ENCODE peak calls at places on chromosomes 13 and 19, in eight cellular contexts. N, W, X, G, Y, A, D and U are unnamed samples.

GRCh38 chr13:51066091-51066831 is 44.8 kb downstream of the C13orf42 start:
- DNase-seq in N (peak), W (no peak), X (no peak), G (peak), Y (no peak), A (no peak), D (peak), U (no peak)

GRCh38 chr19:33401683-33402420 is 28.3 kb downstream of the CEBPG start:
- DNase-seq in N (no peak), W (no peak), X (no peak), G (no peak), Y (no peak), A (no peak), D (no peak), U (peak)

GRCh38 chr13:24220086-24220703 is 59.7 kb downstream of the SPATA13 start:
- DNase-seq in N (peak), W (no peak), X (no peak), G (peak), Y (no peak), A (peak), D (peak), U (no peak)

GRCh38 chr13:43684947-43685725 is 101.6 kb downstream of the ENOX1 start:
- DNase-seq in N (no peak), W (no peak), X (no peak), G (no peak), Y (no peak), A (no peak), D (no peak), U (no peak)

GRCh38 chr19:4870025-4870700 is 2.7 kb upstream of the PLIN3 start:
- DNase-seq in N (peak), W (no peak), X (no peak), G (peak), Y (no peak), A (peak), D (no peak), U (no peak)

GRCh38 chr13:98525852-98526512 is 50.9 kb downstream of the STK24 start:
- DNase-seq in N (no peak), W (no peak), X (no peak), G (no peak), Y (no peak), A (no peak), D (no peak), U (no peak)

GRCh38 chr19:11377237-11377636 is 2.8 kb downstream of the SWSAP1 start:
- DNase-seq in N (peak), W (no peak), X (peak), G (peak), Y (no peak), A (peak), D (no peak), U (peak)

GRCh38 chr13:41544824-41545707 is 87.7 kb downstream of the RGCC start:
- DNase-seq in N (no peak), W (no peak), X (no peak), G (peak), Y (no peak), A (no peak), D (no peak), U (no peak)

GRCh38 chr13:73778242-73778864 is 355.9 kb downstream of the KLF12 start:
- DNase-seq in N (no peak), W (no peak), X (no peak), G (no peak), Y (no peak), A (no peak), D (no peak), U (no peak)

GRCh38 chr13:36420437-36420891 is 11.8 kb upstream of the CCNA1 start:
- DNase-seq in N (peak), W (peak), X (peak), G (peak), Y (peak), A (peak), D (peak), U (no peak)

GRCh38 chr13:36417328-36417727 is 15.0 kb upstream of the CCNA1 start:
- DNase-seq in N (no peak), W (no peak), X (no peak), G (no peak), Y (no peak), A (no peak), D (no peak), U (no peak)

GRCh38 chr13:36418022-36418805 is 14.1 kb upstream of the CCNA1 start:
- DNase-seq in N (no peak), W (peak), X (no peak), G (peak), Y (no peak), A (no peak), D (no peak), U (no peak)

DNA sequence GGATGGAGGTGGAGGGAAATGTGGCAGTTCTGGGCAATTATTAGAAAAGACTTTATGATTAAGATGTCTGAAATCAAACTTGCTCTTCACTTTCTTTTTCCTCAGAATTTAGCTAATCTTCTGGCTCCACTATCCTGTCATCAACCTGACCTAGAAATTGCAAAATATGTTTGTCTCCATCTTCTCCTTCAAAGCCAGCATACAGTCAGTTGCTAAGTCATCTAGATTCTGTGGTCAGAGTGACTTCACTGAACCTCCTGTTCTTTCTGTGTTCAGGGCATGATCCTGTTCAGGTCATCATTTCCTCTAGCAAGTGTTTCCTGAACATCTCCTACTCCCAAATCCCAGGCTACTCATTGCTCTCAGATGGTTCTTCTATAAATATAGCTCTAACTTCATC is 10.8 kb upstream of the CCNA1 start:
- DNase-seq in N (no peak), W (no peak), X (no peak), G (no peak), Y (no peak), A (no peak), D (no peak), U (no peak)
- TF ChIP-seq CTCF in N (no peak), W (no peak), X (no peak), G (no peak), Y (no peak), A (no peak), D (no peak), U (no peak)

DNA sequence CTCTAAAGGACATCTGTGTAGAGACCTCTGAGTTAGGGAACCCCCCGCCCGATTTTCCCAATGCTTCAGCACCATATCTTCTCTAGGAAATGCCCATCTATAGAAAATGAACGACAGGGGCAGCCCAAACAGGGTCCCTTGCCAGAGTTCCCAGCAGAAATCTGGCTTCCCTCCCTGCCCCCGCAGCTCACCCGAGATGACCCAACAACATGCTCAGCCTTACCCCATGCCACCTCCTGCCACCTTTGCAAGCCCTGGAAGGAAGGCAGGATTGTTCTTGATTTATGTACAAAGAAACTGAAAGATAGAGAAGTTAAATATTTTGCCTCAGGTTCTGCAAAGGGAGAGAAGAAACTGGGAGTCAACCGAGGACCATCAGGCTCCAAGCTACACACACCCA is 105.6 kb upstream of the UQCRFS1 start:
- DNase-seq in N (no peak), W (no peak), X (no peak), G (no peak), Y (no peak), A (no peak), D (no peak), U (no peak)
- TF ChIP-seq POLR2A in N (no peak), W (no peak), X (no peak), G (no peak), Y (no peak), A (no peak), D (no peak), U (no peak)

GRCh38 chr19:2578911-2579677 is 103.2 kb downstream of the GADD45B start:
- DNase-seq in N (peak), W (no peak), X (peak), G (peak), Y (peak), A (peak), D (peak), U (peak)
- TF ChIP-seq CTCF in N (peak), W (peak), X (peak), G (peak), Y (no peak), A (peak), D (peak), U (peak)

DNA sequence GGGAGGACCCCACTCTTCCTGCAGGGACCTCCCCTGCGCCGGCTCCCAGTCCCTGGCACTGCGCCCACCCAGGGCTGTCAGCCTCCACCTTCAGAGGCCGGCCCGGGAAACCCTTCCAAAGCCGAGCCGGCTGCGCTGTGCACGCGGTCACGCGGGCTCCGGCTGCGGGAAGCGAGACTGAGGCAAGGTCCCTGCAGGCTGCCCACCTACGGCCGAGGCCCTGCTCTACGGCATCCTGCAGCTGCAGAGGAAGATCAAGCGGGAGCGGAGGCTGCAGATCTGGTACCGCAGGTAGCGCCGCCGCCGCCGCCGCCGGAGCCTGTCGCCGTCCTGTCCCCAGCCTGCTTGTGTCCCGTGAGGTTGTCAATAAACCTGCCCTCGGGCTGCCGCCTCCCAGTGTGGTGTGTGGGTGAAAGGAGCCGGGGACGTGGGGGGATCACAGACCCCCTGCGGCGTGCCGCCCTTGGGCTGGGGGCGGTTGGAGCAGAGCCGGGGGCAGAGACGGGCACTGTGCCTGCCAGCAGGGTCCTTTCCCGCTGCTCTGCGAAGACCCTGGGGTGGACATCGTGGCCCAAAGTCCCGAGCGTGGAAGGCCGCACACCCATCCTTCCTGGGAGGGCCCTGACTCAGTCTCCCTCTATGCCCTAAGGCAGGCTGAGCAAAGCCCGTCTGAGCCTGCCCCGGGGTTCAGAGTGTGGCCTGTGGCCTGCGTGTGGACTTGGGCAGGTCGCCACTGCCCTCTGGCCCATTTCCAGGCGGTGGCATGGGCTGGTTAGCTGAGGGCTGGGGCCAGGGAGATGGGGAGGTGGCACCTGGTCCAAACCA is 5.9 kb downstream of the GAMT start:
- DNase-seq in N (no peak), W (no peak), X (no peak), G (no peak), Y (no peak), A (no peak), D (no peak), U (peak)
- TF ChIP-seq POLR2A in N (no peak), W (peak), X (no peak), G (no peak), Y (no peak), A (no peak), D (no peak), U (no peak)